ENCODE peak calls at places on chromosomes 3 and 15, in four cellular contexts. C is cardiac muscle cell, G is IMR-90, O is transverse colon. Q is an unnamed sample. For H3K27me3, the result is how much of the 10 kb centered on the place peaks cover.

GRCh38 chr15:40087991-40088928 is 20.4 kb downstream of the BMF start:
- DNase-seq in G (no peak), O (no peak), C (peak), Q (no peak)

GRCh38 chr3:189714991-189715961 is 84.1 kb downstream of the TP63 start:
- DNase-seq in C (no peak), G (peak), O (no peak), Q (no peak)

GRCh38 chr15:72511536-72511935 is 37.4 kb downstream of the ARIH1 start:
- DNase-seq in C (no peak), O (no peak), G (no peak), Q (no peak)

GRCh38 chr3:14633819-14634424 is 17.6 kb upstream of the CCDC174 start:
- DNase-seq in G (peak), O (peak), C (peak), Q (peak)

GRCh38 chr3:107271787-107272387 is 105.4 kb upstream of the CCDC54 start:
- DNase-seq in C (peak), O (no peak), G (peak), Q (no peak)

GRCh38 chr3:121995190-121996137 is 26.6 kb downstream of the ILDR1 start:
- DNase-seq in C (peak), O (peak), G (peak), Q (peak)

GRCh38 chr3:114071786-114072185 is 15.2 kb downstream of the QTRT2 start:
- DNase-seq in G (no peak), O (no peak), C (no peak), Q (no peak)

GRCh38 chr3:127747751-127748521 is 74.4 kb downstream of the MGLL start:
- DNase-seq in O (peak), C (no peak), G (peak), Q (no peak)

GRCh38 chr3:73475717-73476116 is 149.0 kb downstream of the PDZRN3 start:
- DNase-seq in O (no peak), G (no peak), C (no peak), Q (no peak)

GRCh38 chr3:66196633-66197032 is 24.2 kb upstream of the SLC25A26 start:
- DNase-seq in O (no peak), G (peak), C (no peak), Q (no peak)

GRCh38 chr3:156160653-156161052 is 40.3 kb downstream of the KCNAB1 start:
- DNase-seq in O (no peak), C (no peak), G (no peak), Q (no peak)

DNA sequence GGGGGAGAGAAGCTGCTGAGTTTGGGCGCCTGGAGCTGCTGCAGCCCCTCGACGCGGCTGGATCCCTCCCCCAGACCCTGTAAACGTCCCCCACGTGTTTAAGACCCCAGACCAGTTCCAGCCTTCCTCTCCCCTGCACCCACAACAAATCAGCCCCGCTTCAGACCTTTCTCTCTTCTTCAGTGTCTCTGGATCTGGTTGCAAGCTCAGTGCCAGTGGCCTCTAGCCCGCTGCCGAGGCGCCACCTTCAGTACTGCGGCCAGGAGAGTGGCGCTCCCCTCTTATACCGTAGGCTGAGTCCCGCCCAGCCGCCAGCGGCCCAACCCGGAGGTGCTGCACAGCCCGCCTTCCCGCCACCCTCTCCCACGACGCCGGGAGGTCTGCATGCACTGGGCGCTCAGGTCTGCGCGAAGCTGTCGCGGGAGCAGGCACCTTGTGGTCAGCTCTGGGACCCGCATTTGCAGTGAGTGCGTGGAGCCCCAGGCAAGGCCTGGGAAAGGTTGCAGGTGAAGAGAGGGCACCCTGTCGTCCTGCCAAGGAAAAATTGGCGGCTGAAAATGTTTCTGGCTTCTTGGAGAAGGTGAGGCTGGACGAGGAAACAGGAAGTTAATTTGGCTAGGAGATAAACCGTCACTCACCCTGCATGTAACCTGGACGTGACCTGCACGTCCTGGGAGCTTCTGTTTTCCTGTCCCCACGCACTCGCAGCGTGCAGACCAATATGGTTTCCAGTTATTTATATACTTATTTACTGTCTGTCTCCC is at the start of gene C2CD4B:
- DNase-seq in O (peak), C (peak), G (no peak), Q (peak)
- TF ChIP-seq CTCF in O (no peak), C (no peak), G (no peak), Q (no peak)

DNA sequence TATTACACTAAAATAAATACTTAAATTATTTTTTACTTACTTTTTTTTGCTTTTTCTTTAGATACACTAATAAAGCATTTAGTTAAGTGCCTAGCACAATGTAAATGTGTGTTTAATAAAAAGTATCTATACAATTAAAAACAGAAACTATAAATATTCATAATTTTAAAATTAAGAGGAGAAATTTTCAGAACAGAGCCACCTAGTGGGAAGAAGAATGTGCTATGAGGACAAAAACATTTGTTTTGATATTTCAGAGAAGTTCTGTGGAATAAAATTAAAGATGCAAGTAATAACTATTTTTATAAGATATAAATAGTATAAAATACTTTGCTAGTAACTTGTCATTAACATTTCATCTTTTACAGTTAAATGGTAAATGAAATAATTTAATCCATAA is 33.6 kb upstream of the PLSCR5 start:
- DNase-seq in C (peak), O (no peak), G (no peak), Q (no peak)
- H3K27me3 ChIP-seq in C (under half), O (under half), G (under half), Q (under half)

GRCh38 chr15:96324192-96324895 is 6.2 kb upstream of the NR2F2 start:
- DNase-seq in G (peak), O (no peak), C (no peak), Q (no peak)

GRCh38 chr15:96325579-96326331 is 4.7 kb upstream of the NR2F2 start:
- DNase-seq in G (peak), O (no peak), C (no peak), Q (no peak)

GRCh38 chr15:96326551-96327154 is 3.8 kb upstream of the NR2F2 start:
- DNase-seq in G (no peak), O (peak), C (peak), Q (no peak)

GRCh38 chr15:96323250-96324162 is 7.0 kb upstream of the NR2F2 start:
- DNase-seq in O (no peak), G (no peak), C (no peak), Q (no peak)

DNA sequence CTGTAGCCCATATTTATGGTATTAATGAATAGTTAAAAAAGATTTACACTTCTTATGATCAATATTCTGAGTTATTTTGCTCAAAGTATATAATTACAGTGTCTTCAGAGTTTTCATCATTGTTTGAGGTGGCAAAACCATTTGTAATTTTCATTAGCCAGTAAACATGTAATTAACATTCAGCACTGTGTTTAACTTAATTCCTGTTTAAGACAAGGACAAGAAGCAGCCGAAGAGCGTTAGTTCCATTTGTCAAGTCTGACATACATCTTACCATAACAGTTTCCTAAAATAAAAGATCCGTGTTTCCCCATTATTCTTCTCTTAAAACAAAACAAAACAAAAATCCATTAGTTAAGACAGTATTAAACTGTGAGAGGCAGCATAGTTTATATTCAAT is 5.6 kb upstream of the NR2F2 start:
- DNase-seq in C (no peak), O (no peak), G (no peak), Q (no peak)
- H3K4me3 ChIP-seq in C (no peak), O (peak), G (peak), Q (no peak)

GRCh38 chr15:44753345-44753744 is 17.0 kb downstream of the TRIM69 start:
- DNase-seq in O (no peak), C (no peak), G (no peak), Q (no peak)
- TF ChIP-seq CTCF in O (no peak), C (no peak), G (no peak), Q (no peak)

GRCh38 chr3:183428140-183429023 is at the start of gene MCF2L2:
- DNase-seq in C (peak), G (peak), O (peak), Q (peak)

GRCh38 chr3:183434992-183435391 is 6.6 kb upstream of the MCF2L2 start:
- DNase-seq in O (no peak), G (no peak), C (no peak), Q (no peak)

GRCh38 chr3:183434503-183434902 is 6.1 kb upstream of the MCF2L2 start:
- DNase-seq in C (no peak), O (no peak), G (no peak), Q (no peak)

GRCh38 chr3:183427206-183428139 is 946 bp downstream of the MCF2L2 start:
- DNase-seq in G (no peak), C (peak), O (no peak), Q (peak)

GRCh38 chr3:183430325-183430957 is 2.0 kb upstream of the MCF2L2 start:
- DNase-seq in C (peak), O (no peak), G (no peak), Q (no peak)
- H3K27me3 ChIP-seq in C (under half), O (half or more), G (half or more), Q (under half)

GRCh38 chr3:52703356-52703755 is 2.2 kb downstream of the GLT8D1 start:
- DNase-seq in C (no peak), O (no peak), G (no peak), Q (no peak)
- H3K4me3 ChIP-seq in C (no peak), O (no peak), G (no peak), Q (peak)